ENCODE peak calls at places on chromosome 17, in four cellular contexts. N is transverse colon, Y is choroid plexus epithelial cell, K is keratinocyte. O is an unnamed sample.

GRCh38 chr17:19288453-19288852 is 51.3 kb downstream of the EPN2 start:
- DNase-seq in N (no peak), Y (no peak), K (no peak), O (peak)

GRCh38 chr17:61443475-61443882 is 8.7 kb upstream of the TBX4 start:
- DNase-seq in N (no peak), Y (no peak), K (no peak), O (peak)

GRCh38 chr17:63399856-63400255 is 46.2 kb downstream of the CYB561 start:
- DNase-seq in N (peak), Y (peak), K (no peak), O (no peak)

GRCh38 chr17:19248923-19249574 is 11.9 kb downstream of the EPN2 start:
- DNase-seq in N (peak), Y (peak), K (no peak), O (no peak)

GRCh38 chr17:42720996-42721583 is 23.8 kb downstream of the EZH1 start:
- DNase-seq in N (no peak), Y (peak), K (no peak), O (no peak)

GRCh38 chr17:357634-358033 is 5.0 kb upstream of the RPH3AL start:
- DNase-seq in N (no peak), Y (no peak), K (no peak), O (no peak)

GRCh38 chr17:80817861-80818260 is 173.8 kb upstream of the CHMP6 start:
- DNase-seq in N (no peak), Y (no peak), K (no peak), O (no peak)

GRCh38 chr17:81905424-81905875 is 3.4 kb downstream of the NPB start:
- DNase-seq in N (no peak), Y (no peak), K (no peak), O (no peak)

GRCh38 chr17:46157443-46158107 is 35.7 kb downstream of the KANSL1 start:
- DNase-seq in N (no peak), Y (peak), K (no peak), O (no peak)

GRCh38 chr17:1060991-1061390 is 64.1 kb downstream of the TIMM22 start:
- DNase-seq in N (peak), Y (peak), K (peak), O (no peak)

GRCh38 chr17:29569245-29569950 is 897 bp downstream of the TP53I13 start:
- DNase-seq in N (no peak), Y (no peak), K (no peak), O (no peak)

GRCh38 chr17:19239544-19239943 is 2.4 kb downstream of the EPN2 start:
- DNase-seq in N (no peak), Y (peak), K (no peak), O (no peak)

GRCh38 chr17:64230551-64231408 is 32.3 kb downstream of the TEX2 start:
- DNase-seq in N (no peak), Y (peak), K (peak), O (no peak)

GRCh38 chr17:64596439-64596838 is 65.7 kb downstream of the SMURF2 start:
- DNase-seq in N (no peak), Y (no peak), K (no peak), O (no peak)

GRCh38 chr17:39794249-39794970 is 56.7 kb downstream of the GRB7 start:
- DNase-seq in N (peak), Y (no peak), K (no peak), O (no peak)

GRCh38 chr17:9206160-9206988 is 185.1 kb downstream of the NTN1 start:
- DNase-seq in N (no peak), Y (no peak), K (no peak), O (no peak)

GRCh38 chr17:34892864-34893263 is 68.4 kb downstream of the CCT6B start:
- DNase-seq in N (no peak), Y (peak), K (no peak), O (peak)
- TF ChIP-seq CTCF in N (no peak), Y (peak), K (peak), O (peak)

GRCh38 chr17:47323382-47324223 is at the start of gene EFCAB13:
- DNase-seq in N (peak), Y (peak), K (peak), O (peak)
- TF ChIP-seq CTCF in N (no peak), Y (peak), K (no peak), O (peak)

DNA sequence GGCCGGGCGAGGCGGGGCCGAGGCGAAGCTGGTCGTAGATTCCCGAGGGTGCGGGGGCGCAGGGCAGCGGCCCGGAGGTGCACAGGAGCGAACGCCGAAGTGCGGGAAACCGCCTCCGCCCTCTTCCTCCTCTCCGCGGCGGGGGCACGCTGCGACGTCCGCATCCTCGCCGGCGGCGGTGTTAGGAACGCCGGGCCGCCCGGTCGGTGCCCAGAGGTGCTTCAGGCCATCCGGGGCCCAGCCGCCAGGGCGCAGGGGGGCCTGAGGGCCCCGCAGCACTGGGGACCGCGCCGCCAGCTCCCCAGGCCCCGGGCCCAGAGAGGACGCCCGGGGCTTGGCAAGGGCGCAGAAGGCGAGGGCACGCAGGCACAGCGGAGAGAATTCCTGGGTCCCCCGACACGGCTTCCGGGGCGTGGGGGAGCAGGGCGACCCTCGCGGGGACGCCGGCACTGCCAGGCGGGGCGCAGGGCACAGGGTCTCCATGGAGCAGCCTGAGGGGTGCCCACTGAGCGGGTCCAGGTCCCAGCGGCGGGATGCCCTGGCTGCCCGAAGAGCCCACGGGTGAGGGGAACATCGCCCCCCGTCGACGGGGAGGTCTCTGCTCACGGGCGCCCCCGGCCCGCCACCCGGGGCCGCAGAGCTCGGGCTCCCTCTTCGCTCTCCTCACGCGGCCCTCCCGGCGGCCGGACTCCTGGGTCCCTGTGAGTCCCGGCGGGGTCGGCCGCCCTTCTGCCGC is 576 bp downstream of the EPOP start:
- DNase-seq in N (peak), Y (no peak), K (no peak), O (peak)
- TF ChIP-seq CTCF in N (no peak), Y (no peak), K (peak), O (peak)

DNA sequence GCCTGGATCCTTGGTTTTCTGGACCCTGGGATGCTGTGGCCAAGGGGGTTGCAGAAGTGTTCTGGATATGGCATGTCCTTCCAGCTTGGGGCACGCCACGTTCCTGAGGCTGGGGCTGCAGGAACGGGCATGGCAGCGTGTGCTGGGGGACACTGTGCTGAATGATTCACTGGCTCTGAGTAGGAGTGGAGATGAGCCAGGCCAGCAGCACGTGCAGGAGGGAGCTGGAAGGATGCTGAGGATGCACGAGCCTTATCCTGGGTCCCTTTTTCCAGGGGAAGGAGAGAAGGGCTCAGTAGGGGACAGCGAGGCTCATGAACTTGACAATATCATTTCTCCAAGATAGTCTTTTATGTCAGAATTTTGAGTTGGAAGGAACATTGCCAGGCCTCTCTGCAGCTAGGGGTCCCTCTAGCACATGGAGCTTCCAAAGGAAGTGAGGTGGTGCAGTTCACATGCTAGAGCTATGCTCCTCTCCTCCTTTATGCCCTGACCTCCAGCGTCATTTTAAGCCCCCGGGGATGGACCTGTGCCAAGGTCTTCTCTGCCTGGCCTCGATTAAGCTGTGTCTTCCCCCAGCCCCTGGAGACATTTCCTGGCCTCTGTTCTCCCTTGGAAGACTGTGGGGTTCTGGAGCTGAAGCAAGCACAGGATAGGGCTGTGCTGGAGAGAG is 125.9 kb downstream of the OR1D5 start:
- DNase-seq in N (no peak), Y (peak), K (no peak), O (no peak)
- TF ChIP-seq CTCF in N (no peak), Y (peak), K (peak), O (peak)

GRCh38 chr17:73648974-73649373 is 4.7 kb upstream of the SDK2 start:
- DNase-seq in N (no peak), Y (no peak), K (no peak), O (no peak)

GRCh38 chr17:73647767-73648542 is 3.7 kb upstream of the SDK2 start:
- DNase-seq in N (no peak), Y (no peak), K (no peak), O (no peak)

GRCh38 chr17:73650617-73651200 is 6.5 kb upstream of the SDK2 start:
- DNase-seq in N (peak), Y (no peak), K (no peak), O (no peak)

GRCh38 chr17:73648543-73648820 is 4.2 kb upstream of the SDK2 start:
- DNase-seq in N (no peak), Y (no peak), K (no peak), O (no peak)

DNA sequence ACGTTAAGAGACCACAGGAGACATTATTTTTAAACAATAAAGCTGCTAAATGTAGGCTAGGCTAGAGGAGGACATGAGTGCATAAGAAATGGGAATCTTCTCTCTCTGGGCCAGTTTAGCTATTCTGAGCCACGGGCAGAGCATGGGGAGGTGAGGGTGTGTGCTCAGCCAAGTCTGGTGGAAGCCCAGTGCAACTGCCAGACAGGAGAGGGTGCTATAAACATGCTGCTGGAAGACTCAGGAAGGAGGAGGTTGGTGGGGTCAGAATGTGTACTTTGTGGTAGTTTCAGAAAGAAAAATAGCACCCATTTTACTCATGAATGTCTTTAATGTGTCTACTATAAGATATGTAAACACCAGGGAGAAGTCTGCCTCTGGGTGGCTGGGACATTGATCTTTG is 5.9 kb upstream of the SDK2 start:
- DNase-seq in N (peak), Y (peak), K (no peak), O (peak)
- TF ChIP-seq CTCF in N (peak), Y (peak), K (peak), O (peak)

GRCh38 chr17:53466733-53467132 is 356.0 kb upstream of the KIF2B start:
- DNase-seq in N (no peak), Y (no peak), K (no peak), O (no peak)
- TF ChIP-seq CTCF in N (no peak), Y (no peak), K (no peak), O (no peak)

DNA sequence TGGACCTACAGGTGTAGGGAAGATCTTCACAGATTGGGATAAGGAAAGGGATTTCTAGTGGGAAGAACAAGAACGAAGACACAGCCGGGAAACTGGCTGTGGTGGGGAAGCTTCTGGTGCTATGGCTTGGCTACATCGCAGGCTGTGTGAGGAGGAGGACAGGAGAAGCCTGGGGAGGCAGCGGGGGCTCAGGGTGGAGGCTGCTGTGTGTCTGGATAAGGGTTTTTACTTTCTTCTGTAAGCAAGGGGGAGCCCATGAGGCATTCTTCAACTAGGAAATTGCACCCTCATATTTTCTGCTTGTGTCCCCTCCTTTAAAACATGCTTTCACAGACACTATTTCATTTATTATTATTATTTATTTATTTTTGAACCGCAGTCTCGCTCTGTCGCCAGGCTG is 2.9 kb upstream of the RHBDF2 start:
- DNase-seq in N (no peak), Y (peak), K (no peak), O (no peak)
- TF ChIP-seq CTCF in N (no peak), Y (peak), K (no peak), O (peak)

GRCh38 chr17:33200587-33200986 is 92.5 kb downstream of the ASIC2 start:
- DNase-seq in N (no peak), Y (no peak), K (no peak), O (peak)
- TF ChIP-seq CTCF in N (no peak), Y (no peak), K (peak), O (peak)

DNA sequence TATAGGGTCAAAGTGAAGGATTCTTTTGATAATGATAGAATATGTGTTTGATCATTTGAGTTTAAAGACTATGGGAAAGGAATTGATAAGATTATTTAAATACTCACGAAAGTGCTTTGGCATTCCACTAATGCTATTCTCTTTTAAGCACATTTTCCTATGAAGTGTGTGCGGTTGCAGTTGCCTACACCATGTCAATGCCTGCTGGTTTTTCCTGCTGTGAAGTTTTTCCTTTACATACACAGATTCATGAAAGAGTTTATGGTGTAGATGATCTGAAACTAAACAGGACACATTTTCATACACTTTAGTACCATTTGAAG is 78.7 kb downstream of the VMP1 start:
- DNase-seq in N (no peak), Y (no peak), K (no peak), O (no peak)
- TF ChIP-seq CTCF in N (no peak), Y (peak), K (no peak), O (no peak)

DNA sequence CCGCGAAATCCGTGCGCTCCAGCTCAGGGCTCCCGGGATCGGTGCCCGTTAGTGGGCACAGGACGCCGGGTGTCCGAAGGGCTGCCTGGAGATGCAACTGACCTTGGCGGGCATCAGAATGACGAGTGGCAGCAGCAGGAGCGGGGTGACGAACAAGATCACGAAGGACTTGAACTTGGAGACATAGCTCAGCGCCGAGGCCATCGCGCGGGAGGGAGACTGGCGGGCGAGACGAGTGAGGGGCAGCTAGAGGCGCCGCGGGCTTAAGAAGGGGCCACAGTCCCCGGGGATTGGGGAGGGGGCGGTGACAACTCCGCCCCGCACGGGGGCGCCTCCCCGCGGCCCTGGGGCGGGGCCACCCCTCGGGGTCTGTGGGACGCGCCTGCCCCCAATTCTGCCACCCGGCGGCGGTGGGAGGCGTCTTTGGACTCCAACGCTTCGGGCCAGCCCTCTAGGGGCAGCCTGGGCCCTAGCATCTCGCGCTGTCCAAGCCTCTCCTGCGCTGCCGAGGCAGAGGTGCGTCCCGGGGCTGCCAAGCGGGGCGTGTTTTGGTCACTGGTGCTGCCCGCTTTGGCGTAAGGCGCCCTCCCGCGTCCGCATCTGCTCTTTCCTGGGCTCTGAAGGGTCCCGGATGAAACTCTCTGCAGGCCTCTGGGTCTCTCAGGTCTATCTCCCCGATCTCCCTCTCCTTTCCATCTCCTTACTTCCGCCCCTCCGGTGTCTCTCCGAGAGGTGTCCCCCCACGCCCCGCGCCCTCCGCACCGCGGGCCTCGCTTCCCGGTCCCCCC is at the start of gene SLC13A5:
- DNase-seq in N (no peak), Y (peak), K (no peak), O (peak)
- TF ChIP-seq CTCF in N (no peak), Y (peak), K (peak), O (peak)